ENCODE peak calls at places on chromosomes 16 and 17, in seven cellular contexts. L is stomach, V is colonic mucosa, R is aorta, X is Karpas-422, E is mesenchymal stem cell, Q is IMR-90. P is an unnamed sample.

GRCh38 chr16:78133919-78134318 is 34.5 kb downstream of the WWOX start:
- DNase-seq in L (no peak), V (no peak), R (no peak), X (no peak), E (no peak), Q (no peak), P (no peak)

GRCh38 chr17:75364078-75364477 is 41.4 kb downstream of the GRB2 start:
- DNase-seq in L (no peak), V (no peak), R (no peak), X (no peak), E (peak; percentile 81), Q (peak; percentile 84), P (no peak)

GRCh38 chr16:81668243-81669097 is 110.6 kb upstream of the PLCG2 start:
- DNase-seq in L (no peak), V (no peak), R (no peak), X (no peak), E (no peak), Q (no peak), P (no peak)

GRCh38 chr16:56102159-56102798 is 89.0 kb upstream of the GNAO1 start:
- DNase-seq in L (no peak), V (peak; percentile 29), R (peak; percentile 64), X (no peak), E (no peak), Q (no peak), P (peak; percentile 30)

GRCh38 chr17:45334231-45334630 is 17.4 kb upstream of the MAP3K14 start:
- DNase-seq in L (no peak), V (no peak), R (no peak), X (no peak), E (no peak), Q (no peak), P (no peak)

GRCh38 chr17:73634629-73635028 is 9.6 kb downstream of the SDK2 start:
- DNase-seq in L (no peak), V (no peak), R (no peak), X (no peak), E (no peak), Q (no peak), P (no peak)

GRCh38 chr16:13909872-13910303 is 10.1 kb upstream of the ERCC4 start:
- DNase-seq in L (peak; percentile 87), V (no peak), R (peak; percentile 87), X (no peak), E (no peak), Q (peak; percentile 75), P (peak; percentile 6)

GRCh38 chr16:252366-253337 is 18.0 kb downstream of the FAM234A start:
- DNase-seq in L (no peak), V (peak; percentile 84), R (no peak), X (no peak), E (no peak), Q (no peak), P (no peak)

GRCh38 chr17:20825539-20825938 is 217.3 kb downstream of the USP22 start:
- DNase-seq in L (no peak), V (no peak), R (no peak), X (no peak), E (peak; percentile 34), Q (no peak), P (no peak)

GRCh38 chr16:54930034-54930938 is at the start of gene IRX5:
- DNase-seq in L (peak; percentile 92), V (peak; percentile 80), R (peak; percentile 94), X (peak; percentile 93), E (peak; percentile 94), Q (peak; percentile 81), P (peak; percentile 97)

GRCh38 chr17:28875856-28876564 is 21.2 kb downstream of the ERAL1 start:
- DNase-seq in L (no peak), V (no peak), R (no peak), X (no peak), E (no peak), Q (no peak), P (peak; percentile 42)

GRCh38 chr17:19281161-19281560 is 44.0 kb downstream of the EPN2 start:
- DNase-seq in L (no peak), V (no peak), R (peak; percentile 7), X (no peak), E (no peak), Q (no peak), P (no peak)
- H3K4me1 ChIP-seq in L (peaks cover 58% of the 10 kb centered on the region), V (peaks cover 3% of the 10 kb centered on the region), R (no peaks in the 10 kb centered on the region), X (peaks cover 26% of the 10 kb centered on the region), E (peaks cover 22% of the 10 kb centered on the region), Q (peaks cover 6% of the 10 kb centered on the region), P (no peaks in the 10 kb centered on the region)

GRCh38 chr16:80664798-80665197 is 124.0 kb downstream of the DYNLRB2 start:
- DNase-seq in L (no peak), V (no peak), R (no peak), X (no peak), E (no peak), Q (no peak), P (no peak)
- H3K4me1 ChIP-seq in L (no peaks in the 10 kb centered on the region), V (no peaks in the 10 kb centered on the region), R (no peaks in the 10 kb centered on the region), X (no peaks in the 10 kb centered on the region), E (no peaks in the 10 kb centered on the region), Q (no peaks in the 10 kb centered on the region), P (no peaks in the 10 kb centered on the region)

GRCh38 chr17:933168-934083 is 46.1 kb downstream of the NXN start:
- DNase-seq in L (peak; percentile 46), V (no peak), R (no peak), X (no peak), E (peak; percentile 93), Q (peak; percentile 99), P (peak; percentile 46)

GRCh38 chr17:925846-926245 is 53.7 kb downstream of the NXN start:
- DNase-seq in L (no peak), V (no peak), R (no peak), X (no peak), E (no peak), Q (no peak), P (no peak)

GRCh38 chr17:927611-928461 is 51.7 kb downstream of the NXN start:
- DNase-seq in L (peak; percentile 44), V (no peak), R (no peak), X (no peak), E (peak; percentile 98), Q (peak; percentile 97), P (peak; percentile 62)

GRCh38 chr17:930258-930657 is 49.3 kb downstream of the NXN start:
- DNase-seq in L (no peak), V (no peak), R (no peak), X (no peak), E (no peak), Q (no peak), P (no peak)

DNA sequence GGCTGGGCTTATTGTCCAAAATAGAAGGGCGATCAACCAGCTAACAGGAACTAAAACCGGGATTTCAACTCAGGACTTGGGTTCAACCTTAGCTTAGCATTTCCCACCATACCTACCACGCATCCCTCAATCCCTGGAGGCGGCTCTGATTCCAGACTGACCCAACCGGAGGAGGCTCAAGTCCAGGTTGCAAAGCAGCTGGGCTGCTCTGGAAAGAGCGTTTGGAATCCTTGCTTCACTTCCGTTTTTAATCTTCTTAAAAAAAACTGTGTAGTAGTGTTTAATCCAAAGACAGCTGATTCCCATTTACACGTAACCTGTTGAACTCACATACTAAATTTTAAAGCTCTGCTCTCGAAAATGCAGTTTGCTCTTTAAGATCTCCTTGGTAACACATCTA is 50.0 kb downstream of the NXN start:
- DNase-seq in L (no peak), V (no peak), R (no peak), X (no peak), E (no peak), Q (no peak), P (no peak)
- H3K4me1 ChIP-seq in L (peaks cover 77% of the 10 kb centered on the region), V (no peaks in the 10 kb centered on the region), R (no peaks in the 10 kb centered on the region), X (no peaks in the 10 kb centered on the region), E (peaks cover 36% of the 10 kb centered on the region), Q (peaks cover 31% of the 10 kb centered on the region), P (peaks cover 35% of the 10 kb centered on the region)

GRCh38 chr17:48100160-48100559 is 1.1 kb downstream of the CBX1 start:
- DNase-seq in L (no peak), V (no peak), R (no peak), X (no peak), E (peak; percentile 63), Q (peak; percentile 62), P (no peak)

GRCh38 chr17:48101012-48101720 is at the start of gene CBX1:
- DNase-seq in L (peak; percentile 94), V (peak; percentile 96), R (peak; percentile 97), X (peak; percentile 98), E (peak; percentile 91), Q (peak; percentile 94), P (peak; percentile 97)

GRCh38 chr17:48102700-48103378 is 1.6 kb upstream of the CBX1 start:
- DNase-seq in L (no peak), V (no peak), R (no peak), X (peak; percentile 65), E (no peak), Q (no peak), P (peak; percentile 42)

GRCh38 chr17:48103379-48103715 is 2.1 kb upstream of the CBX1 start:
- DNase-seq in L (no peak), V (no peak), R (no peak), X (no peak), E (no peak), Q (no peak), P (no peak)

GRCh38 chr17:48100591-48101011 is 677 bp downstream of the CBX1 start:
- DNase-seq in L (peak; percentile 46), V (peak; percentile 79), R (peak; percentile 71), X (no peak), E (peak; percentile 74), Q (peak; percentile 58), P (peak; percentile 90)
- H3K4me1 ChIP-seq in L (peaks cover 44% of the 10 kb centered on the region), V (peaks cover 5% of the 10 kb centered on the region), R (no peaks in the 10 kb centered on the region), X (peaks cover 24% of the 10 kb centered on the region), E (peaks cover 6% of the 10 kb centered on the region), Q (peaks cover 2% of the 10 kb centered on the region), P (no peaks in the 10 kb centered on the region)

DNA sequence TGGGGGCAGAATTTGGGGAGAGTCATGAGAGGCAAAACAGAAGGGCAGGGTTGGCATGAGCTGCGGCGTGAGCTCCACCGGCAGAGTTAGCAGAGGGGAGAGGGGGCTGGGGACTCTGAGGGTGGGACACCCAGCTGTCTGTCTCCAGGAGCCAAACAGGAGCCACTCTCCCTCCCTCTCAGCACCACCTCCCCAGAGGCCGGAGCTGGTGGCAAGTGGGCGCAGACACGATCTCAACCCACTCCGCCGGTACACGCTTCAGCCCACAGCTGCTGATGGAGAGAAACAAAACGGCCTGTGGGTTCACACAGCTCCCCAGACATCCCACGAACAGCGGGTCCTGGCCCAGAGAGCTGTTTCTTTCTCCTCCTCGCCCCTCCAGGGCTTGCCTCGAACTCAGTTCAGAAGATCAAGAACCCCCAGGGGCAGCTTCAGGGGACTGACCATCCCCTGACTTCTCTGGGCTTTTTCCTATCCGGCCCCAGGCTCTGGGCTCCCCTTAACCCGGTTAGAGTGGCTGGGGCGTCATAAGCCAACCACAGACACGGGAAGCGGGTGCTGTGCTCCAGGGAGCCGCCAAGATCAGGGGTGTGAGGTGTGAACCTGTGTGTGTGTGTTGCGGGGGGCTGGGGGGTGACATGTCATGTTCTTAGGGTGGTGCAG is 7.6 kb downstream of the RHBDF2 start:
- DNase-seq in L (peak; percentile 39), V (no peak), R (no peak), X (no peak), E (no peak), Q (no peak), P (no peak)
- H3K4me1 ChIP-seq in L (peaks cover 52% of the 10 kb centered on the region), V (peaks cover 40% of the 10 kb centered on the region), R (no peaks in the 10 kb centered on the region), X (peaks cover 19% of the 10 kb centered on the region), E (peaks cover 81% of the 10 kb centered on the region), Q (peaks cover 26% of the 10 kb centered on the region), P (peaks cover 39% of the 10 kb centered on the region)

DNA sequence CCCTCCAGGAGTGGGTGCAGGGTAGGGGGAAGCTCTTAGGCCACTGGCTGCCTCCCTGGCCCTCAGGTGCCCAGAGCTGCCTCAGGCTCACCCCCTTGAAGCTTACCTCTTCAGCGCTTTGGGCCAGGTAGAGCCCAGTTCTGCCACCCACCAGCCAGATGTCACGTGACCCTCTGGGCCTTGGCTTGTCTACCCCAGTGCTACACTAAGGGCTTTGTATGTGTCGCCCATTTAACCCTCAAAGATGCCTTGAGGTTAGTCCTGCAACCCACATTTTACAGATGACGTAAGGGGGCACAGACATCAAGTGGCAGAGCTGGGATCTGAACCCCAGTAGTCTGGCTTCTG is 3.4 kb downstream of the HAS3 start:
- DNase-seq in L (no peak), V (no peak), R (no peak), X (no peak), E (no peak), Q (no peak), P (no peak)
- H3K4me1 ChIP-seq in L (peaks cover 41% of the 10 kb centered on the region), V (peaks cover 13% of the 10 kb centered on the region), R (no peaks in the 10 kb centered on the region), X (peaks cover 5% of the 10 kb centered on the region), E (peaks cover 41% of the 10 kb centered on the region), Q (peaks cover 4% of the 10 kb centered on the region), P (no peaks in the 10 kb centered on the region)